ENCODE peak calls at places on chromosome 1, in seven cellular contexts. One of them, this sample, is unnamed.
A peak's percentile ranks its signal among the peaks of the same experiment; 100 is the strongest.

GRCh38 chr1:109850194-109850593 is 60.5 kb upstream of the CSF1 start:
- DNase-seq in vagina: no peak
- DNase-seq in sigmoid colon: no peak
- DNase-seq in K562: no peak
- DNase-seq in HCT116: no peak
- DNase-seq in suprapubic skin: no peak
- DNase-seq in prostate gland: no peak
- DNase-seq in this sample: no peak

GRCh38 chr1:36567601-36568341 is 85.1 kb upstream of the CSF3R start:
- DNase-seq in vagina: no peak
- DNase-seq in sigmoid colon: peak; percentile 37
- DNase-seq in K562: no peak
- DNase-seq in HCT116: no peak
- DNase-seq in suprapubic skin: peak; percentile 33
- DNase-seq in prostate gland: no peak
- DNase-seq in this sample: no peak

GRCh38 chr1:6329851-6330250 is 63.7 kb downstream of the ACOT7 start:
- DNase-seq in vagina: no peak
- DNase-seq in sigmoid colon: no peak
- DNase-seq in K562: no peak
- DNase-seq in HCT116: no peak
- DNase-seq in suprapubic skin: no peak
- DNase-seq in prostate gland: no peak
- DNase-seq in this sample: no peak

GRCh38 chr1:57066980-57067615 is 101.3 kb upstream of the C8B start:
- DNase-seq in vagina: no peak
- DNase-seq in sigmoid colon: no peak
- DNase-seq in K562: no peak
- DNase-seq in HCT116: no peak
- DNase-seq in suprapubic skin: no peak
- DNase-seq in prostate gland: no peak
- DNase-seq in this sample: no peak

GRCh38 chr1:212290608-212291007 is 5.4 kb downstream of the PPP2R5A start:
- DNase-seq in vagina: no peak
- DNase-seq in sigmoid colon: no peak
- DNase-seq in K562: no peak
- DNase-seq in HCT116: no peak
- DNase-seq in suprapubic skin: no peak
- DNase-seq in prostate gland: no peak
- DNase-seq in this sample: no peak

GRCh38 chr1:17605582-17606344 is 66.3 kb downstream of the ARHGEF10L start:
- DNase-seq in vagina: no peak
- DNase-seq in sigmoid colon: peak; percentile 82
- DNase-seq in K562: no peak
- DNase-seq in HCT116: no peak
- DNase-seq in suprapubic skin: no peak
- DNase-seq in prostate gland: peak; percentile 50
- DNase-seq in this sample: no peak

GRCh38 chr1:88655685-88656299 is 28.3 kb upstream of the PKN2 start:
- DNase-seq in vagina: no peak
- DNase-seq in sigmoid colon: no peak
- DNase-seq in K562: peak; percentile 18
- DNase-seq in HCT116: peak; percentile 19
- DNase-seq in suprapubic skin: no peak
- DNase-seq in prostate gland: no peak
- DNase-seq in this sample: no peak

GRCh38 chr1:33320619-33321165 is at the start of gene A3GALT2:
- DNase-seq in vagina: no peak
- DNase-seq in sigmoid colon: no peak
- DNase-seq in K562: no peak
- DNase-seq in HCT116: no peak
- DNase-seq in suprapubic skin: no peak
- DNase-seq in prostate gland: no peak
- DNase-seq in this sample: no peak

GRCh38 chr1:6212193-6212959 is 6.5 kb downstream of the RNF207 start:
- DNase-seq in vagina: no peak
- DNase-seq in sigmoid colon: no peak
- DNase-seq in K562: no peak
- DNase-seq in HCT116: no peak
- DNase-seq in suprapubic skin: no peak
- DNase-seq in prostate gland: no peak
- DNase-seq in this sample: no peak

GRCh38 chr1:156667968-156668709 is 9.1 kb downstream of the NES start:
- DNase-seq in vagina: no peak
- DNase-seq in sigmoid colon: no peak
- DNase-seq in K562: no peak
- DNase-seq in HCT116: no peak
- DNase-seq in suprapubic skin: no peak
- DNase-seq in prostate gland: no peak
- DNase-seq in this sample: no peak

GRCh38 chr1:212614398-212615091 is 6.0 kb downstream of the ATF3 start:
- DNase-seq in vagina: no peak
- DNase-seq in sigmoid colon: no peak
- DNase-seq in K562: no peak
- DNase-seq in HCT116: no peak
- DNase-seq in suprapubic skin: no peak
- DNase-seq in prostate gland: no peak
- DNase-seq in this sample: no peak

GRCh38 chr1:107941123-107941522 is 23.9 kb downstream of the VAV3 start:
- DNase-seq in vagina: no peak
- DNase-seq in sigmoid colon: no peak
- DNase-seq in K562: no peak
- DNase-seq in HCT116: no peak
- DNase-seq in suprapubic skin: no peak
- DNase-seq in prostate gland: no peak
- DNase-seq in this sample: no peak

GRCh38 chr1:64469977-64470669 is at the start of gene CACHD1:
- DNase-seq in vagina: no peak
- DNase-seq in sigmoid colon: peak; percentile 88
- DNase-seq in K562: no peak
- DNase-seq in HCT116: peak; percentile 52
- DNase-seq in suprapubic skin: peak; percentile 80
- DNase-seq in prostate gland: peak; percentile 81
- DNase-seq in this sample: peak; percentile 95

GRCh38 chr1:223308141-223308540 is 55.8 kb downstream of the SUSD4 start:
- DNase-seq in vagina: no peak
- DNase-seq in sigmoid colon: no peak
- DNase-seq in K562: no peak
- DNase-seq in HCT116: no peak
- DNase-seq in suprapubic skin: no peak
- DNase-seq in prostate gland: no peak
- DNase-seq in this sample: no peak

GRCh38 chr1:182702826-182703524 is 18.6 kb upstream of the RGS8 start:
- DNase-seq in vagina: no peak
- DNase-seq in sigmoid colon: no peak
- DNase-seq in K562: no peak
- DNase-seq in HCT116: no peak
- DNase-seq in suprapubic skin: no peak
- DNase-seq in prostate gland: no peak
- DNase-seq in this sample: no peak

GRCh38 chr1:160653620-160654016 is 6.8 kb upstream of the SLAMF1 start:
- DNase-seq in vagina: peak; percentile 52
- DNase-seq in sigmoid colon: no peak
- DNase-seq in K562: no peak
- DNase-seq in HCT116: no peak
- DNase-seq in suprapubic skin: no peak
- DNase-seq in prostate gland: no peak
- DNase-seq in this sample: peak; percentile 45

GRCh38 chr1:179867493-179868330 is 9.9 kb downstream of the TOR1AIP2 start:
- DNase-seq in vagina: no peak
- DNase-seq in sigmoid colon: no peak
- DNase-seq in K562: peak; percentile 56
- DNase-seq in HCT116: no peak
- DNase-seq in suprapubic skin: no peak
- DNase-seq in prostate gland: peak; percentile 25
- DNase-seq in this sample: no peak

GRCh38 chr1:45585496-45586075 is 1.7 kb downstream of the NASP start:
- DNase-seq in vagina: no peak
- DNase-seq in sigmoid colon: no peak
- DNase-seq in K562: no peak
- DNase-seq in HCT116: no peak
- DNase-seq in suprapubic skin: no peak
- DNase-seq in prostate gland: no peak
- DNase-seq in this sample: no peak

GRCh38 chr1:82818596-82818995 is 1017.9 kb downstream of the ADGRL2 start:
- DNase-seq in vagina: no peak
- DNase-seq in sigmoid colon: no peak
- DNase-seq in K562: no peak
- DNase-seq in HCT116: no peak
- DNase-seq in suprapubic skin: no peak
- DNase-seq in prostate gland: no peak
- DNase-seq in this sample: no peak

GRCh38 chr1:29513357-29513756 is 277.0 kb downstream of the PTPRU start:
- DNase-seq in vagina: peak; percentile 32
- DNase-seq in sigmoid colon: no peak
- DNase-seq in K562: peak; percentile 72
- DNase-seq in HCT116: peak; percentile 84
- DNase-seq in suprapubic skin: peak; percentile 48
- DNase-seq in prostate gland: no peak
- DNase-seq in this sample: peak; percentile 83

DNA sequence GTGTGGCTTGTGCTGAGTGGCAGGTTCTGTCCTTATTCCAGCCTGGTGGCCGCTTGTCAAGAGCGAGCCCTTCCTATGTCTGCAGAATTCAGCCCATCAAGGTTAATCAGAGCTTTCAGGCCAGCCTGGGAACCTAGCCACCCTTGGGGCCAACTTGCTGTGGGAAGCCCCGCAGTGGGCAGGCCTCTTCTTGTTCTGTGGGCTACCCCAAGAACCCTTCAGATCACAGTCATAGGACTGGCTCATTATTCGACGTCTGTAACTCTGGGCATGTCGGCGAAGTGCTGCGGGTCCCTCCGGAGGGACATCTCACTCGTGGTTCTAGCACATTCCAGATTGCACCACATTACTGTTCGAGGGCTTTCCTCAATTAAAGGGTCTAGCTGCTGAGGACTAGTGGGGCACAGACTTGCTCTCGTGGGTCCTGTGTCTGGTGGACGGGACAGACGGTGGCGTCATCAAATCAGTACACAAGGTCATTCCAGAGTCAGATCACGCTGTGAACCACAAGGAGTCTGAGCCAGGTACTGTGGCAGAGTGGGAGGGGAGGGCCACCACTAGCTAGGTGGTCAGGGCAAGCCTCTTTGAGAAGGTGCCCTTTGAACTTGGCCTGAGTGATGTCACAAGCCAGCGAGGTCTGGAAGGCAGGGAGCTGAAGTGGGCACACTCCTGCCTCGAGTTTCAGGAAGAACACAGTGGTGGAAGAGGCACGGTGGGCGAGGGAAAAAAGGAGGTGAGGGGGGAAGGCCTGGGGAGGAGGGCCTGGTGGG is 20.3 kb upstream of the TNFRSF1B start:
- DNase-seq in vagina: no peak
- DNase-seq in sigmoid colon: no peak
- DNase-seq in K562: no peak
- DNase-seq in HCT116: no peak
- DNase-seq in suprapubic skin: no peak
- DNase-seq in prostate gland: no peak
- DNase-seq in this sample: no peak
- TF ChIP-seq POLR2AphosphoS5 in vagina: no peak
- TF ChIP-seq POLR2AphosphoS5 in sigmoid colon: no peak
- TF ChIP-seq POLR2AphosphoS5 in K562: no peak
- TF ChIP-seq POLR2AphosphoS5 in HCT116: no peak
- TF ChIP-seq POLR2AphosphoS5 in suprapubic skin: no peak
- TF ChIP-seq POLR2AphosphoS5 in prostate gland: no peak
- TF ChIP-seq POLR2AphosphoS5 in this sample: no peak

GRCh38 chr1:54215578-54215977 is 15.6 kb downstream of the MRPL37 start:
- DNase-seq in vagina: no peak
- DNase-seq in sigmoid colon: no peak
- DNase-seq in K562: no peak
- DNase-seq in HCT116: no peak
- DNase-seq in suprapubic skin: no peak
- DNase-seq in prostate gland: no peak
- DNase-seq in this sample: no peak
- TF ChIP-seq POLR2A in vagina: no peak
- TF ChIP-seq POLR2A in sigmoid colon: no peak
- TF ChIP-seq POLR2A in K562: no peak
- TF ChIP-seq POLR2A in HCT116: no peak
- TF ChIP-seq POLR2A in suprapubic skin: no peak
- TF ChIP-seq POLR2A in prostate gland: no peak
- TF ChIP-seq POLR2A in this sample: no peak

GRCh38 chr1:93976291-93976690 is 67.1 kb upstream of the GCLM start:
- DNase-seq in vagina: no peak
- DNase-seq in sigmoid colon: no peak
- DNase-seq in K562: no peak
- DNase-seq in HCT116: no peak
- DNase-seq in suprapubic skin: no peak
- DNase-seq in prostate gland: no peak
- DNase-seq in this sample: no peak

GRCh38 chr1:93979040-93979717 is 69.9 kb upstream of the GCLM start:
- DNase-seq in vagina: no peak
- DNase-seq in sigmoid colon: no peak
- DNase-seq in K562: no peak
- DNase-seq in HCT116: no peak
- DNase-seq in suprapubic skin: no peak
- DNase-seq in prostate gland: no peak
- DNase-seq in this sample: no peak

GRCh38 chr1:93979718-93980319 is 70.6 kb upstream of the GCLM start:
- DNase-seq in vagina: no peak
- DNase-seq in sigmoid colon: peak; percentile 80
- DNase-seq in K562: no peak
- DNase-seq in HCT116: no peak
- DNase-seq in suprapubic skin: no peak
- DNase-seq in prostate gland: peak; percentile 20
- DNase-seq in this sample: no peak

GRCh38 chr1:93977546-93977945 is 68.3 kb upstream of the GCLM start:
- DNase-seq in vagina: no peak
- DNase-seq in sigmoid colon: no peak
- DNase-seq in K562: no peak
- DNase-seq in HCT116: no peak
- DNase-seq in suprapubic skin: no peak
- DNase-seq in prostate gland: no peak
- DNase-seq in this sample: no peak

DNA sequence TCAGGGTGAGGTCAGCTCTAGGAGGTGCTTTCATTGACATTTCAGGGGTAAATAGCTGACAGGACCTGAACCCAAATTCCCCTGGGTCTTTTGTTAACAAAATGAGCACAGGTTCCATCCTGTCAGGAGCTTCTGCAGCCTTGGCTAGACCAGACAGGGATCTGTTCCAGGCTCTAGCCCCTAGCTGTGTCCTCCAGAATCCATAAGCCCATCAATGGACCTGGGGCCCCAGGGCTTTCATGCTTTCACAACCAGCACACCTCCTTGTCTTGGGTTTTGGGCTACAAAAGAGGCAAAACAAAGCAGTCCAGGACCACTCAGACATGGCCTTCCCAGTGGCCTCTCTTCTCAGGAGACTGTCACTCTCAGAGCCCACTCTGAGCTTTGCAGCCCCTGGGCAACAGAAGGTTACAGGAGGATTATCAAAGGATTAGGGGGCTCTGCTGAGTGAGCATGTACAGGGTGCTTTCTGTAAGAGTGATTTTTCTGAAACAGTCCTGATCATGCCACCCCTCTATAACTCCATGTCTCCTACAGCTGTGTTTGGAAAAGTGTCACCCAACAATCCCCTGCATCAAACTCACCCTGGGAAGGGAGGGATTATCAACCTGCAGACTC is 67.6 kb upstream of the GCLM start:
- DNase-seq in vagina: no peak
- DNase-seq in sigmoid colon: no peak
- DNase-seq in K562: no peak
- DNase-seq in HCT116: no peak
- DNase-seq in suprapubic skin: no peak
- DNase-seq in prostate gland: no peak
- DNase-seq in this sample: no peak
- H3K4me1 ChIP-seq in vagina: peaks cover 14% of the 10 kb centered on the region
- H3K4me1 ChIP-seq in sigmoid colon: peaks cover 10% of the 10 kb centered on the region
- H3K4me1 ChIP-seq in K562: no peaks in the 10 kb centered on the region
- H3K4me1 ChIP-seq in HCT116: no peaks in the 10 kb centered on the region
- H3K4me1 ChIP-seq in suprapubic skin: peaks cover 23% of the 10 kb centered on the region
- H3K4me1 ChIP-seq in prostate gland: no peaks in the 10 kb centered on the region
- H3K4me1 ChIP-seq in this sample: peaks cover 23% of the 10 kb centered on the region

GRCh38 chr1:116826818-116827606 is 72.8 kb downstream of the CD2 start:
- DNase-seq in vagina: peak; percentile 69
- DNase-seq in sigmoid colon: no peak
- DNase-seq in K562: peak; percentile 79
- DNase-seq in HCT116: no peak
- DNase-seq in suprapubic skin: no peak
- DNase-seq in prostate gland: no peak
- DNase-seq in this sample: no peak
- TF ChIP-seq POLR2AphosphoS5 in vagina: no peak
- TF ChIP-seq POLR2AphosphoS5 in sigmoid colon: no peak
- TF ChIP-seq POLR2AphosphoS5 in K562: peak; percentile 72
- TF ChIP-seq POLR2AphosphoS5 in HCT116: no peak
- TF ChIP-seq POLR2AphosphoS5 in suprapubic skin: no peak
- TF ChIP-seq POLR2AphosphoS5 in prostate gland: no peak
- TF ChIP-seq POLR2AphosphoS5 in this sample: no peak